ENCODE peak calls at places on chromosomes 11 and 22, in seven cellular contexts. O, F, W, A, C, H and M are unnamed samples.
A peak's percentile ranks its signal among the peaks of the same experiment; 100 is the strongest.

GRCh38 chr22:29306830-29307657 is 594 bp downstream of the GAS2L1 start:
- DNase-seq in O (peak; percentile 61), F (no peak), W (peak; percentile 83), A (peak; percentile 94), C (peak; percentile 80), H (peak; percentile 76), M (peak; percentile 83)

GRCh38 chr11:67024966-67025365 is 2.0 kb downstream of the SYT12 start:
- DNase-seq in O (no peak), F (no peak), W (no peak), A (no peak), C (no peak), H (no peak), M (no peak)

GRCh38 chr11:8698917-8699441 is 16.4 kb downstream of the RPL27A start:
- DNase-seq in O (no peak), F (peak; percentile 66), W (no peak), A (peak; percentile 92), C (peak; percentile 93), H (no peak), M (no peak)

GRCh38 chr22:35638408-35638807 is 9.8 kb upstream of the APOL6 start:
- DNase-seq in O (peak; percentile 90), F (no peak), W (no peak), A (no peak), C (no peak), H (peak; percentile 89), M (peak; percentile 95)

GRCh38 chr11:125082611-125083311 is 19.7 kb downstream of the SLC37A2 start:
- DNase-seq in O (peak; percentile 88), F (no peak), W (no peak), A (no peak), C (no peak), H (no peak), M (peak; percentile 95)

GRCh38 chr11:75668508-75669297 is at the start of gene MAP6:
- DNase-seq in O (no peak), F (peak; percentile 72), W (peak; percentile 60), A (peak; percentile 44), C (peak; percentile 64), H (no peak), M (no peak)

GRCh38 chr11:23123766-23124165 is 263.5 kb upstream of the CCDC179 start:
- DNase-seq in O (peak; percentile 51), F (no peak), W (no peak), A (no peak), C (no peak), H (no peak), M (peak; percentile 72)

GRCh38 chr22:41682033-41682807 is 6.4 kb downstream of the SNU13 start:
- DNase-seq in O (peak; percentile 88), F (peak; percentile 92), W (peak; percentile 66), A (peak; percentile 89), C (peak; percentile 86), H (peak; percentile 93), M (peak; percentile 91)

DNA sequence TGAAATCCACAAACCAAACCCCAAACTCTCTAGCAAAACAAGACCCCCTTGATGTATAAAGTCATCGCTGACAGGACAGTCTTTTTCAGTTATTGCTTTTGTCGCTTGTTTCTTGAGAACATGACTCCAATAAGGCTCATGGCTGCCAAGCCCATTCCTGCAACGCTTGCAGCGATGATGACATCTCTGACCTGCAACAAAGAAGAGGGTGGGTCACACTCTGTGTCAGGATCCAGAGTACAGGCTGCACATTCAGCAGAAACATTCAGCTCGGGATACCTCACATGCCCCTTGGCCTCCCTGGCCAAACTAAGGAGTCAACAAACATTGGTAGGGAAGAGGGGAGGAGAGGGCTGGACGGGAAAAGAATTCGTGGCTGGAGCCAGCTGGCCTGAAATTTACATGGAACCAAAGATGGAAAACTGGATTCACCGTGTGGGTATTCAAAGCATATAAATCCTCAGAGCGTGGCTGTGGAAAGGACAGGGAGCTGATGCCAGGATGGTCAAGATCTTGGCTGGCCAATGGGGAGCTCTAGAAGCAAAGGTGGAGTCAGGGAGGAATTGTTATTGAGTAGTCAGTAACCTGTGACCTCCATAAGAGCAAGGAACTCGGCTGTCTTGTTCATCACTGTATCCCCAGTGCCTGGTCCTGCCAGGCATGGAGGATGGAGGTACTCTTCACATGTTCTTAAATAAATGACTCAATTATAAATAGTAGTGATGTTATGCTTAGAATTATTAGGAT is 11.8 kb upstream of the PLAAT2 start:
- DNase-seq in O (peak; percentile 27), F (no peak), W (no peak), A (no peak), C (peak; percentile 14), H (peak; percentile 46), M (no peak)
- H3K4ac ChIP-seq in O (peak overlapping the region; percentile 59), F (no peak overlapping the region), W (no peak overlapping the region), A (no peak overlapping the region), C (no peak overlapping the region), H (no peak overlapping the region), M (no peak overlapping the region)

GRCh38 chr11:57154718-57155117 is 27.0 kb upstream of the LRRC55 start:
- DNase-seq in O (no peak), F (no peak), W (no peak), A (no peak), C (no peak), H (no peak), M (no peak)

GRCh38 chr11:57155400-57155799 is 26.4 kb upstream of the LRRC55 start:
- DNase-seq in O (no peak), F (no peak), W (no peak), A (no peak), C (no peak), H (peak; percentile 63), M (no peak)

GRCh38 chr11:57157624-57158023 is 24.1 kb upstream of the LRRC55 start:
- DNase-seq in O (no peak), F (no peak), W (no peak), A (no peak), C (no peak), H (no peak), M (no peak)

GRCh38 chr11:57156928-57157327 is 24.8 kb upstream of the LRRC55 start:
- DNase-seq in O (no peak), F (no peak), W (no peak), A (no peak), C (no peak), H (no peak), M (no peak)

DNA sequence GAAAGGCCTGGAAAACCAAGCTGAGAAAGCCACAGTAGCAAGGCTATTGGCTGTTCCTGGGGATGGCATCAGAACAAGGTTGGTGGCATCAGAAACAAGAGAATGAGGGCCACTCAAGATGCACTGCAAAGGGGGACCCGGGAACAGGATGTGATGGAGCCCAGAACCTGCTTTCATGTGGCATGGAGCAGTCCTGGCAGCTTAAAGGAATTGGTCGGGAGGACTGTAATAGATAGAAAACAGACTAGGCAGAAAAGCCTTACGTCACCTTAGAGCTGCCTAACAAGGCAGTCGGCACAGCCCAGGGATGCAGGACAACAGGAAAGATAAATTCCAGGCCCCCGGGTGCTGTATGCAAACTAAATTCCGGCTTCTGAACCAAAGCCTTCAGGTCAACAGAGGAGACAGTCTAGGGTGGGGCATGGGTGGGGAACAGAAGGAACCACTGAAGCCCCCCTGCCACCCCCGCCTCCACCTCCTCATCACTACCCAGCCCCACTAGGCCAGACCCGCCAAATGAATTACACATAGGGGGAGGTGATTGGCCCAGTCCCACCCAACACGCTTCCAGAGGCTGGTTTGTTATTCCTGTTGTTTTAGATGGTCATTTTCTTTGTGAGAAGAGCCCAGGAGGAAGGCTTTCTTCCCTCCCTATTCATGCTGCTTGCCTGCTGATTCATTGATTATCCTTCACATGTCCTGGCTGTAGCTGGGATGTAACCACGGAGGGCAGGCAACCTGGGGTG is 25.7 kb upstream of the LRRC55 start:
- DNase-seq in O (no peak), F (peak; percentile 48), W (peak; percentile 15), A (peak; percentile 76), C (peak; percentile 31), H (peak; percentile 49), M (no peak)
- H3K4ac ChIP-seq in O (no peak overlapping the region), F (no peak overlapping the region), W (no peak overlapping the region), A (no peak overlapping the region), C (no peak overlapping the region), H (no peak overlapping the region), M (no peak overlapping the region)

GRCh38 chr22:50206599-50206998 is 5.8 kb downstream of the SELENOO start:
- DNase-seq in O (peak; percentile 26), F (peak; percentile 76), W (no peak), A (peak; percentile 82), C (peak; percentile 84), H (peak; percentile 35), M (peak; percentile 80)

GRCh38 chr22:50208430-50208938 is 7.7 kb downstream of the SELENOO start:
- DNase-seq in O (no peak), F (no peak), W (no peak), A (no peak), C (no peak), H (no peak), M (no peak)

GRCh38 chr22:50203288-50203687 is 2.5 kb downstream of the SELENOO start:
- DNase-seq in O (no peak), F (no peak), W (no peak), A (no peak), C (no peak), H (no peak), M (no peak)

GRCh38 chr22:50207383-50208031 is 6.7 kb downstream of the SELENOO start:
- DNase-seq in O (no peak), F (no peak), W (no peak), A (no peak), C (no peak), H (no peak), M (no peak)

DNA sequence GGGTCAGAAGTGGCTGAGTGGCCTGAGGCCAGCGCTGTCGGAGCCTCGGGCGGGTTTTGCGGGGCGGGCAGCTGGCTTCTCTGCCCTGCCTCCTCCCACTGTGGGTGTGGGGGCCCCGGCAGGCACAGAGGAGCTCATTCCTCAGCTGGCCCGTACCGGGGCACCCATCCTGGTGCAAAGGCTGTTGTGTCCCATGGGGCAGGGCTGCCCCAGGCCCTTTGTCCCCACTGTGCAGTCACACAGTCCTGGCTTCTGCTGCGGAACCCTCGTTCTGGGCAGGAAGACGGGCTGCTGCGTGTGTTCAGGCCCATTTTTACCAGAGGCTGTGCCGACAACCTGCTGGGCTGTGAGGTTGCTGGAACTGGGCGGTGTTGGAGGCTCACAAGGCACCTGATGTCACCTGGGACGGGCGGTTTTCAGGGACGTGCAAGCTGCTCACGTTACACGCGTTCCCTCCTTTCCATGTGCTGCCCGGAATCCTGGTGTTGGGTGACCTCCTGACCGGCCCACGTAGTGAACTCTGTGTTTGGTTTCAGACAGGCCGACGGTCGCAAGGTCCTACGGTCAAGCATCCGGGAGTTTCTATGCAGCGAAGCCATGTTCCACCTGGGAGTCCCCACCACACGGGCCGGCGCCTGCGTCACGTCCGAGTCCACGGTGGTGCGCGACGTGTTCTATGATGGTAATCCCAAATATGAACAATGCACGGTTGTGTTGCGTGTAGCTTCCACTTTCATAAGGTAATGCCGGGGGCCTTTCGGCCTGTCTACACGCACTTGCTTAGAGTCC is 5.2 kb downstream of the SELENOO start:
- DNase-seq in O (no peak), F (no peak), W (no peak), A (no peak), C (no peak), H (no peak), M (no peak)
- H3K4ac ChIP-seq in O (no peak overlapping the region), F (no peak overlapping the region), W (peak overlapping the region; percentile 14), A (no peak overlapping the region), C (no peak overlapping the region), H (no peak overlapping the region), M (no peak overlapping the region)

GRCh38 chr11:102749101-102749725 is 24.5 kb upstream of the MMP8 start:
- DNase-seq in O (no peak), F (no peak), W (no peak), A (no peak), C (no peak), H (no peak), M (no peak)

GRCh38 chr11:102753267-102753666 is 27.2 kb downstream of the MMP10 start:
- DNase-seq in O (no peak), F (no peak), W (no peak), A (no peak), C (no peak), H (no peak), M (no peak)

DNA sequence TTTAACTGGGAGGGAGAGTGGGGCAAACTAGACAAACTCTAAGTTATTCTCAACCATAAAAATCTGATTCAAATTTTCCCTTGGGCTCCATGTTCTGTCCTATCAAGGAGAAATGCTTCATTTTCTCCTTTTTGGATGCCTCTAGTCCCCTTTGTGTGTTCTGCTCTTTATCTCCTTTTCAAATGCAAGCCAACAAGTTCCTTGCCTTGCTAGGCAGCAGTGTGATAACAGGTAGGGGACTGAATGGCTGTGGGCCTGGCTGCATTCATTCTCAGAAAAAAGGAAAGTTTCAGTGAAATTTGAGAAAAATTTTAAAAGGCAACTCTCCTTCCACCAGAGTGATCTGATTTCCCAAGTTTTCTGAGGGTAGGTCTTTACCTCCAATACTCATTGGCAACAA is 26.9 kb upstream of the MMP8 start:
- DNase-seq in O (no peak), F (no peak), W (no peak), A (no peak), C (no peak), H (no peak), M (no peak)
- H3K4ac ChIP-seq in O (no peak overlapping the region), F (no peak overlapping the region), W (no peak overlapping the region), A (no peak overlapping the region), C (no peak overlapping the region), H (no peak overlapping the region), M (no peak overlapping the region)